ENCODE peak calls at places on chromosomes 16 and 17, in five cellular contexts. A, W, N, T and Y are unnamed samples.
A peak's percentile ranks its signal among the peaks of the same experiment; 100 is the strongest.

GRCh38 chr16:57961538-57961937 is 9.4 kb downstream of the CNGB1 start:
- DNase-seq in A (no peak), W (no peak), N (no peak), T (no peak), Y (no peak)

GRCh38 chr17:60128171-60128859 is 21.5 kb upstream of the CA4 start:
- DNase-seq in A (no peak), W (no peak), N (peak; percentile 16), T (no peak), Y (no peak)

GRCh38 chr16:57257455-57258070 is 12.5 kb downstream of the ARL2BP start:
- DNase-seq in A (no peak), W (no peak), N (no peak), T (no peak), Y (no peak)

GRCh38 chr17:57634713-57635465 is 110.2 kb downstream of the CCDC182 start:
- DNase-seq in A (peak; percentile 1), W (no peak), N (no peak), T (no peak), Y (no peak)

GRCh38 chr17:57522436-57523005 is 222.6 kb downstream of the CCDC182 start:
- DNase-seq in A (no peak), W (no peak), N (no peak), T (no peak), Y (no peak)

GRCh38 chr17:13981881-13982280 is 87.4 kb upstream of the COX10 start:
- DNase-seq in A (no peak), W (no peak), N (no peak), T (no peak), Y (no peak)

GRCh38 chr17:9971991-9972390 is 66.9 kb upstream of the RCVRN start:
- DNase-seq in A (peak; percentile 75), W (peak; percentile 83), N (no peak), T (no peak), Y (no peak)

GRCh38 chr17:81561494-81561885 is 9.3 kb upstream of the FAAP100 start:
- DNase-seq in A (no peak), W (no peak), N (no peak), T (no peak), Y (no peak)